ENCODE peak calls at places on chromosomes 5 and 9, in six cellular contexts. R is ovary, S is heart left ventricle, P is right lobe of liver, Z is NB4, K is stomach. D is an unnamed sample.

GRCh38 chr9:87547665-87548064 is 50.0 kb downstream of the DAPK1 start:
- DNase-seq in R (no peak), S (no peak), P (no peak), Z (no peak), K (peak; percentile 66), D (no peak)

GRCh38 chr5:80083115-80083890 is 48.2 kb downstream of the THBS4 start:
- DNase-seq in R (peak; percentile 57), S (no peak), P (no peak), Z (peak; percentile 69), K (no peak), D (no peak)

GRCh38 chr5:143370440-143370839 is 33.0 kb downstream of the NR3C1 start:
- DNase-seq in R (no peak), S (no peak), P (no peak), Z (no peak), K (no peak), D (no peak)

GRCh38 chr5:91384671-91385430 is 1.7 kb upstream of the ARRDC3 start:
- DNase-seq in R (no peak), S (no peak), P (no peak), Z (peak; percentile 90), K (peak; percentile 40), D (no peak)

GRCh38 chr5:945691-946541 is 53.2 kb downstream of the TRIP13 start:
- DNase-seq in R (no peak), S (no peak), P (peak; percentile 37), Z (no peak), K (no peak), D (peak; percentile 62)

GRCh38 chr5:39072915-39073758 is 1.1 kb downstream of the RICTOR start:
- DNase-seq in R (no peak), S (peak; percentile 42), P (peak; percentile 70), Z (peak; percentile 85), K (peak; percentile 47), D (no peak)

GRCh38 chr5:43772601-43773031 is 169.6 kb downstream of the NNT start:
- DNase-seq in R (no peak), S (no peak), P (no peak), Z (peak; percentile 72), K (no peak), D (no peak)

GRCh38 chr5:50574121-50574520 is 92.3 kb upstream of the PARP8 start:
- DNase-seq in R (no peak), S (no peak), P (no peak), Z (peak; percentile 55), K (no peak), D (no peak)

GRCh38 chr5:170111088-170111796 is 5.5 kb downstream of the FOXI1 start:
- DNase-seq in R (no peak), S (no peak), P (no peak), Z (no peak), K (no peak), D (no peak)

GRCh38 chr5:67520161-67520886 is 323.7 kb upstream of the CD180 start:
- DNase-seq in R (no peak), S (no peak), P (no peak), Z (no peak), K (no peak), D (no peak)

GRCh38 chr9:33750839-33751339 is 44.5 kb upstream of the PRSS3 start:
- DNase-seq in R (no peak), S (no peak), P (peak; percentile 20), Z (no peak), K (no peak), D (no peak)

GRCh38 chr5:141747152-141747640 is 65.2 kb upstream of the ARAP3 start:
- DNase-seq in R (peak; percentile 41), S (peak; percentile 92), P (peak; percentile 67), Z (no peak), K (peak; percentile 78), D (peak; percentile 87)

GRCh38 chr5:60340965-60341471 is 358.9 kb downstream of the DEPDC1B start:
- DNase-seq in R (no peak), S (no peak), P (no peak), Z (no peak), K (no peak), D (no peak)
- TF ChIP-seq POLR2A in R (no peak), S (no peak), P (no peak), Z (no peak), K (no peak), D (no peak)

DNA sequence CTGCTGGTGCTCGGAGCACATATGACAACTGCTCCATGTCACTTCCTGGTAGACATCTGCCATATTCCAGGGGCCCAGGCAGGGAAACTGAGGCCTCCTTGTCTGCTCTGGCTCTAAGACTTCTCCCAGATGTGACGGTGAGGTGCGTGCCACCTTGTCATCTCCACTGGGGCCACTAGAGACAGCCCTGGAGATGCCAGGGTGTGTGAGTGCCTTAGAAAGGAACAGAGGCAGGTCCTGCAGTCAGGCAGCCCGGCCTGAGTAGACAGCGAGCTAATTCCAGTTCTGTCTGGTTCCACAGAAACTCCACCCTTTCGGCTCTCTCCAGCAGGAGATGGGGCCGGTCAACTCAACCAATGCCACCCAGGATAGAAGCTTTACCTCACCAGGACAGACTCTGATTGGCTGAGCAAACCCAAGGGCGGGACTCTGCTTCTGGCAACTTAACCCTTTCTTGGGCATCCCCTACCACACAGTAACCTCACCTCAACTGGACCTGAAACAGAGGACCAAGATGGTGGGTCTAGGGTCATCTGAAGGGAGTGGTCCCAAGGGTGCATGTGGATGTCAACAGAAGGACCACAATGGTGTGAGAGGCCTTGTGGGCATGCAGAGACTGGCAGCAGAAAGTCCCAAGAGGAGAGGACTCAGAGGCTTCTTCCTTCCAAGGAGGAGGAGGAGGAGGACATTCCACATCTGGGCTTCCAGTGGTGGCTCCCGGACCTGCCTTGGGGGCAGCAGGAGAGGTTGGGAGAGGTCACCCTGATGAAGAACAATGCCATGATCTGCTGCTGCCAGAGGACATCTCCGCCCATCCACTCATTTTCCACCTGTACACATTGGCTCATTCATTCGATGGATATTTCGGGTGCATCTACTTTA is 77.7 kb downstream of the RGS3 start:
- DNase-seq in R (no peak), S (peak; percentile 28), P (no peak), Z (peak; percentile 28), K (peak; percentile 69), D (peak; percentile 64)
- TF ChIP-seq POLR2A in R (no peak), S (no peak), P (no peak), Z (no peak), K (no peak), D (no peak)

DNA sequence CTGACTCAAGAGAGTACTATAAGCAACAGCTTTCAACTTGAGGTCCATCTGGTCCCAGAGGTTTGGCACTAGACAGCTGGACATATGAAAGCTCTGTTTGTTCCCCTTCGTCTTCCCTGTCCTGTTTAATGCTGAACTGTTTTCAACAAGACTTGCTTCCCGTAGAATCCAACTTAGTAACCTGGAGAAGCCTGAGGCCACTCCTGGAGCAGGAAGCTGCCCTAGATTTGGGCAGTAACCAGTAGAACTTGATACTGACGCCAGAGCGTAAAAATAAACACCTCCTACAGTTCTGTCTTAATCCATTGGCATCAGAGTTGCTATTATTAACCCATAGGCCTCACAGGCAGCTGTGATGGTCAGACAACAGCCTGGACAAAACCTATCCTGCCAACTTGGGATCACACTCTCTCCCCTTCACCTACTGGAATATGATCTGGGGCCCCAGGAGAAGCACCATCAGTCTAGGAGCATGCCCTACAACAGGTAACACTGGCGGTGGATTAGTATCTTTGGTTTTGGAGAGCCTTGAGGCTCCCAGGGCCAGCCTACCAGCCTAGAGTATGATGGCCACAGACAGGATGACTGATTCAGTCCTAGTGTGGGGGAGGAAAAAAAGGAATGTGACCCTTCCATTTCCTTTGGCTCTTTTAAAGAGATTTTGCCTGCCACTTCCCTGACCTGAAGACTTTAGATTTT is 29.2 kb downstream of the RUSC2 start:
- DNase-seq in R (no peak), S (no peak), P (no peak), Z (no peak), K (no peak), D (no peak)
- TF ChIP-seq POLR2A in R (no peak), S (no peak), P (no peak), Z (no peak), K (no peak), D (no peak)

DNA sequence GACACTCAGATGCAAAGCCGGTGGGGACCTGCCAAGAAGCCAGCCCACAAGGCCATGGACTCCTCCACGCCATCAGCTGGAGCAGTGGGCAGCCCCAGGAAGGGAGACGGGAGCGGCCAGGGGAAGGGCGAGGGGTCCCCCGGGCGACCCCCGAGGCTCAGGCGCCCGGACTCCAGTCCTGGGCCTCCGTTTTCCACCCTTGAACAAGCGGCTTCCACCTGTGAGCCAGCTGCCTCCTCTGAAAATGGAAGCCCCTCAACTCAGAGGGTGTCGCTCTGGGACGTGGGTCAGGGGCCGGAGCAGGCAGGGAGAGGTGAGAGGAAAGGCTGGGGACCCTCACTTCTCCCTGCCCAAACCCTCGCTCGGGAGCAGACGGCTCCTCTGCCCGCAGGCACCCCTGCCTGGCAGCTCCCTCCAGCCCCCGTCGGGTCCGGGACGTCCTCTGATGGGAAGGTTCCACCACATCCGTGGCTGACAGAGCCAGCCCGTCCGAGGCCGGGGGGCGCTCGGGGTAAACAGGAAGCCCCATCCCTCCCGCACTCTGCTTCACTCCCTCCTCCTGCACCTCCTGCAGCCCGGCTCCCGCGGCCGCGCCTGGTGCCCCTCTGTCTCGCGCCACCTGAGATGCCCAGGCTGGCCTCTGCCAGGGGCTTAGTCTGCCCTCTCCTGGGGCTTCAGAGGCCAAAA is 3.7 kb upstream of the EGFL7 start:
- DNase-seq in R (no peak), S (no peak), P (peak; percentile 35), Z (peak; percentile 40), K (no peak), D (peak; percentile 79)
- TF ChIP-seq POLR2A in R (no peak), S (no peak), P (no peak), Z (no peak), K (no peak), D (no peak)

GRCh38 chr9:19048966-19049871 is at the start of gene RRAGA:
- DNase-seq in R (peak; percentile 96), S (peak; percentile 94), P (peak; percentile 94), Z (peak; percentile 100), K (peak; percentile 96), D (peak; percentile 98)
- TF ChIP-seq POLR2A in R (peak; percentile 85), S (no peak), P (peak; percentile 95), Z (peak; percentile 92), K (peak; percentile 50), D (peak; percentile 22)

D was measured in spleen.